ENCODE peak calls at places on chromosomes 4 and X, in seven cellular contexts. One of them, this sample, is unnamed. For H3K4me1, the result is how much of the 10 kb centered on the place peaks cover.

GRCh38 chrX:129925305-129926092 is 19.5 kb downstream of the UTP14A start:
- DNase-seq in HepG2: peak
- DNase-seq in transverse colon: peak
- DNase-seq in HCT116: peak
- DNase-seq in GM12878: no peak
- DNase-seq in uterus: peak
- DNase-seq in H1: peak
- DNase-seq in this sample: no peak

GRCh38 chrX:25007059-25008053 is 8.4 kb downstream of the ARX start:
- DNase-seq in HepG2: no peak
- DNase-seq in transverse colon: no peak
- DNase-seq in HCT116: no peak
- DNase-seq in GM12878: no peak
- DNase-seq in uterus: no peak
- DNase-seq in H1: no peak
- DNase-seq in this sample: no peak

GRCh38 chr4:128715616-128716015 is 93.9 kb upstream of the JADE1 start:
- DNase-seq in HepG2: no peak
- DNase-seq in transverse colon: no peak
- DNase-seq in HCT116: no peak
- DNase-seq in GM12878: no peak
- DNase-seq in uterus: no peak
- DNase-seq in H1: no peak
- DNase-seq in this sample: no peak

GRCh38 chr4:125187621-125188176 is 127.1 kb upstream of the FAT4 start:
- DNase-seq in HepG2: no peak
- DNase-seq in transverse colon: no peak
- DNase-seq in HCT116: no peak
- DNase-seq in GM12878: no peak
- DNase-seq in uterus: no peak
- DNase-seq in H1: no peak
- DNase-seq in this sample: no peak

GRCh38 chr4:11471613-11472012 is 42.9 kb upstream of the HS3ST1 start:
- DNase-seq in HepG2: no peak
- DNase-seq in transverse colon: peak
- DNase-seq in HCT116: no peak
- DNase-seq in GM12878: peak
- DNase-seq in uterus: no peak
- DNase-seq in H1: no peak
- DNase-seq in this sample: peak

GRCh38 chrX:19350831-19351447 is 7.2 kb downstream of the PDHA1 start:
- DNase-seq in HepG2: no peak
- DNase-seq in transverse colon: no peak
- DNase-seq in HCT116: no peak
- DNase-seq in GM12878: no peak
- DNase-seq in uterus: no peak
- DNase-seq in H1: no peak
- DNase-seq in this sample: no peak

GRCh38 chrX:150635952-150636351 is 57.2 kb upstream of the MTMR1 start:
- DNase-seq in HepG2: no peak
- DNase-seq in transverse colon: no peak
- DNase-seq in HCT116: no peak
- DNase-seq in GM12878: peak
- DNase-seq in uterus: no peak
- DNase-seq in H1: no peak
- DNase-seq in this sample: no peak

GRCh38 chr4:38567448-38567847 is 96.6 kb upstream of the KLF3 start:
- DNase-seq in HepG2: no peak
- DNase-seq in transverse colon: no peak
- DNase-seq in HCT116: no peak
- DNase-seq in GM12878: no peak
- DNase-seq in uterus: no peak
- DNase-seq in H1: no peak
- DNase-seq in this sample: no peak

GRCh38 chrX:42680651-42681050 is 97.3 kb downstream of the PPP1R2C start:
- DNase-seq in HepG2: no peak
- DNase-seq in transverse colon: no peak
- DNase-seq in HCT116: no peak
- DNase-seq in GM12878: no peak
- DNase-seq in uterus: no peak
- DNase-seq in H1: peak
- DNase-seq in this sample: no peak

GRCh38 chr4:169984203-169984602 is 42.0 kb downstream of the MFAP3L start:
- DNase-seq in HepG2: no peak
- DNase-seq in transverse colon: no peak
- DNase-seq in HCT116: no peak
- DNase-seq in GM12878: no peak
- DNase-seq in uterus: no peak
- DNase-seq in H1: no peak
- DNase-seq in this sample: no peak

GRCh38 chr4:77473509-77473908 is 132.1 kb upstream of the CXCL13 start:
- DNase-seq in HepG2: peak
- DNase-seq in transverse colon: no peak
- DNase-seq in HCT116: peak
- DNase-seq in GM12878: no peak
- DNase-seq in uterus: no peak
- DNase-seq in H1: no peak
- DNase-seq in this sample: no peak

GRCh38 chr4:138035781-138036258 is 206.3 kb downstream of the SLC7A11 start:
- DNase-seq in HepG2: peak
- DNase-seq in transverse colon: no peak
- DNase-seq in HCT116: peak
- DNase-seq in GM12878: peak
- DNase-seq in uterus: no peak
- DNase-seq in H1: no peak
- DNase-seq in this sample: no peak

GRCh38 chrX:154484255-154485149 is 1.9 kb downstream of the UBL4A start:
- DNase-seq in HepG2: no peak
- DNase-seq in transverse colon: peak
- DNase-seq in HCT116: no peak
- DNase-seq in GM12878: no peak
- DNase-seq in uterus: no peak
- DNase-seq in H1: no peak
- DNase-seq in this sample: no peak

GRCh38 chr4:159291176-159291575 is 188.3 kb downstream of the RAPGEF2 start:
- DNase-seq in HepG2: no peak
- DNase-seq in transverse colon: no peak
- DNase-seq in HCT116: no peak
- DNase-seq in GM12878: no peak
- DNase-seq in uterus: no peak
- DNase-seq in H1: no peak
- DNase-seq in this sample: no peak

GRCh38 chr4:159297088-159297487 is 194.2 kb downstream of the RAPGEF2 start:
- DNase-seq in HepG2: no peak
- DNase-seq in transverse colon: no peak
- DNase-seq in HCT116: no peak
- DNase-seq in GM12878: no peak
- DNase-seq in uterus: no peak
- DNase-seq in H1: no peak
- DNase-seq in this sample: no peak

GRCh38 chr4:159292137-159292896 is 189.4 kb downstream of the RAPGEF2 start:
- DNase-seq in HepG2: no peak
- DNase-seq in transverse colon: no peak
- DNase-seq in HCT116: no peak
- DNase-seq in GM12878: no peak
- DNase-seq in uterus: no peak
- DNase-seq in H1: no peak
- DNase-seq in this sample: no peak

GRCh38 chr4:159298502-159298901 is 195.6 kb downstream of the RAPGEF2 start:
- DNase-seq in HepG2: no peak
- DNase-seq in transverse colon: no peak
- DNase-seq in HCT116: no peak
- DNase-seq in GM12878: no peak
- DNase-seq in uterus: no peak
- DNase-seq in H1: no peak
- DNase-seq in this sample: no peak

DNA sequence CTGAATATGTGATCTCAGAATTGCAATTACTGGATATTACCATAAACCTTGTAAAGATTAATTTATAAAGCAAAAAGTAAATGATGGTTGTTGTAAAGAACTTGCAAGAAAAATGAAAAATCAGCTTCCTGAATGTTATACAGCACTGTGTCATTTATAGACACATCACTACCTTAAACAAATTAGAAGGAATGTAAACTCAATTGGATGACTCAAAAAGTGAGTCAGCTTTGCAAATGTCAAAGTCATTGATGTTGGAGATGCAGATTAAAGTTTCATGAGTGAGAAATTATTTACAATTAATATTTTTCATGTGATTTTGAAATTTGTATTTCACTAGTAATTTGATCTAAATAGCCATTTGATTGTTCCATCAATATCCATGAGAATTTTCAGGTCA is 193.2 kb downstream of the RAPGEF2 start:
- DNase-seq in HepG2: peak
- DNase-seq in transverse colon: no peak
- DNase-seq in HCT116: no peak
- DNase-seq in GM12878: no peak
- DNase-seq in uterus: no peak
- DNase-seq in H1: no peak
- DNase-seq in this sample: no peak
- H3K4me1 ChIP-seq in HepG2: under half
- H3K4me1 ChIP-seq in transverse colon: under half
- H3K4me1 ChIP-seq in HCT116: under half
- H3K4me1 ChIP-seq in GM12878: under half
- H3K4me1 ChIP-seq in uterus: under half
- H3K4me1 ChIP-seq in H1: under half
- H3K4me1 ChIP-seq in this sample: under half

GRCh38 chrX:2690856-2691542 is at the start of gene CD99:
- DNase-seq in HepG2: peak
- DNase-seq in transverse colon: peak
- DNase-seq in HCT116: no peak
- DNase-seq in GM12878: peak
- DNase-seq in uterus: peak
- DNase-seq in H1: no peak
- DNase-seq in this sample: no peak
- TF ChIP-seq POLR2A in HepG2: peak
- TF ChIP-seq POLR2A in transverse colon: peak
- TF ChIP-seq POLR2A in HCT116: no peak
- TF ChIP-seq POLR2A in GM12878: peak
- TF ChIP-seq POLR2A in uterus: peak
- TF ChIP-seq POLR2A in H1: no peak
- TF ChIP-seq POLR2A in this sample: no peak

DNA sequence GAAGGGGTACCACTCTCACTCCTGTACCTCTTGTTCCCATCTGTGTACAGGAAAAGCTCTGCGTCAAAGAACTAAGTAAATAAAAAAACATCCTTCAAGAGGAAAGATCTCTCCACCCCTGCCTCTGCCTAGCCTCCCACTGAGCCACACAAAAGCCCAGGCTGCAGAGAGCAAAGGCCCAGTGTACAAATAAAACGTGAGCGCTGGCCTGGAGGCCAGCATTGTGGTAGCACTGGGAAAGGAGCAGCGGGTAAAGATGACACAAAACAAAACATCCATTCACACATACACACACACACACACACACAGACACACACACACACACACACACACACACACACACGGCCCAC is 13.6 kb downstream of the WDR1 start:
- DNase-seq in HepG2: no peak
- DNase-seq in transverse colon: no peak
- DNase-seq in HCT116: no peak
- DNase-seq in GM12878: no peak
- DNase-seq in uterus: no peak
- DNase-seq in H1: no peak
- DNase-seq in this sample: no peak
- H3K4me1 ChIP-seq in HepG2: under half
- H3K4me1 ChIP-seq in transverse colon: half or more
- H3K4me1 ChIP-seq in HCT116: half or more
- H3K4me1 ChIP-seq in GM12878: under half
- H3K4me1 ChIP-seq in uterus: under half
- H3K4me1 ChIP-seq in H1: under half
- H3K4me1 ChIP-seq in this sample: half or more

DNA sequence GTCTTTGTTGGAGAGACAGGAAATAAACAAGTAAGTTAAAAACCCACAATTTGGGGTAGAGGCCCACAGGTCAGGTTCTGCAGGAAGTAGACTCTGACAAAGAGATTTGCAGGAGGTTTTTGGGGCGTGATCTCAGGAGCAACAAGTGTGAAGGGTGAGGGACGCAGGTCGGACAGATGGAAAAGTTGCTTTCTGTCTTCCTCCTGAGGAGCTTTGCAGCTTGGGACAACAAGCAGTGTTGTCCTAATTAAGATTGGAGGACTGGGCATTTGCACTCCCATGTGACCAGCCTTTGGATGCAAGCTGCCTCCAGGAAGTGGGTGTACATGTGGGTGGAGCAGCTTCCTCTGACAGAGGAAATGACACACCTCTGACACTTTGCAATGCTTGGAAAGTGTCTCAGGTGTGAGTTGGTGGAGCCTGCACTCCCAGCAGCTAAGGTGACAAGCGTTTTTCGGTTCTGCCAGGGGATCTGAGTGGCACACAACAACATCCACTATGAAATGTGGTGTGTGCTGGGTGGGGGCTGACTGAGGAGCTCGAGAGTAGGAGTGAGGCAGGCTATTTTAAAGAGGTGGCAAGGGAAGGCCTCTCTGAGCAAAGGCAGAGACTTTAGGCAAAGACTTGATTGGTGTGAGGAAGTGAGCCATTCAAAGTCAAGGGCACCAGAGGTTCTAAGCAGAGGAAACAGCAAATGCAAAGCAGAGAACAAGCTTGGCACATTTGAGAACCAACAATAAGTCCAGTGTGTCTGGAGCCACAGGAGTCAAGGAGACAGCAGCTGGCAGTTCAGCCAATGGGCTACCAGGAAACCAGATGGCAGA is 339.8 kb upstream of the GATB start:
- DNase-seq in HepG2: no peak
- DNase-seq in transverse colon: peak
- DNase-seq in HCT116: peak
- DNase-seq in GM12878: no peak
- DNase-seq in uterus: no peak
- DNase-seq in H1: no peak
- DNase-seq in this sample: no peak
- TF ChIP-seq POLR2A in HepG2: no peak
- TF ChIP-seq POLR2A in transverse colon: no peak
- TF ChIP-seq POLR2A in HCT116: no peak
- TF ChIP-seq POLR2A in GM12878: no peak
- TF ChIP-seq POLR2A in uterus: no peak
- TF ChIP-seq POLR2A in H1: no peak
- TF ChIP-seq POLR2A in this sample: no peak

GRCh38 chrX:18102006-18102405 is 118.7 kb downstream of the BEND2 start:
- DNase-seq in HepG2: no peak
- DNase-seq in transverse colon: no peak
- DNase-seq in HCT116: no peak
- DNase-seq in GM12878: no peak
- DNase-seq in uterus: no peak
- DNase-seq in H1: no peak
- DNase-seq in this sample: no peak
- H3K4me1 ChIP-seq in HepG2: under half
- H3K4me1 ChIP-seq in transverse colon: under half
- H3K4me1 ChIP-seq in HCT116: under half
- H3K4me1 ChIP-seq in GM12878: under half
- H3K4me1 ChIP-seq in uterus: under half
- H3K4me1 ChIP-seq in H1: under half
- H3K4me1 ChIP-seq in this sample: under half

GRCh38 chr4:183987987-183988392 is 82.9 kb downstream of the STOX2 start:
- DNase-seq in HepG2: peak
- DNase-seq in transverse colon: peak
- DNase-seq in HCT116: peak
- DNase-seq in GM12878: no peak
- DNase-seq in uterus: peak
- DNase-seq in H1: no peak
- DNase-seq in this sample: no peak
- TF ChIP-seq POLR2A in HepG2: no peak
- TF ChIP-seq POLR2A in transverse colon: peak
- TF ChIP-seq POLR2A in HCT116: peak
- TF ChIP-seq POLR2A in GM12878: no peak
- TF ChIP-seq POLR2A in uterus: peak
- TF ChIP-seq POLR2A in H1: no peak
- TF ChIP-seq POLR2A in this sample: no peak